ENCODE peak calls at places on chromosomes 16 and 17, in nine cellular contexts. E, Z, P, N, O, J, T, F and A are unnamed samples.

GRCh38 chr16:66746682-66747081 is 4.7 kb downstream of the DYNC1LI2 start:
- DNase-seq in E (no peak), Z (no peak), P (no peak), N (peak), O (no peak), J (no peak), T (peak), F (no peak), A (no peak)

GRCh38 chr16:83231771-83232170 is 576.0 kb upstream of the HSBP1 start:
- DNase-seq in E (no peak), Z (no peak), P (no peak), N (no peak), O (no peak), J (no peak), T (no peak), F (no peak), A (no peak)

GRCh38 chr16:87076950-87077749 is 240.0 kb downstream of the C16orf95 start:
- DNase-seq in E (peak), Z (peak), P (peak), N (peak), O (no peak), J (peak), T (peak), F (peak), A (peak)

GRCh38 chr17:39014044-39014794 is 47.0 kb upstream of the FBXO47 start:
- DNase-seq in E (no peak), Z (no peak), P (no peak), N (peak), O (no peak), J (no peak), T (no peak), F (no peak), A (no peak)

GRCh38 chr17:69015631-69016030 is 45.1 kb downstream of the ABCA9 start:
- DNase-seq in E (no peak), Z (no peak), P (no peak), N (no peak), O (no peak), J (no peak), T (no peak), F (no peak), A (no peak)

GRCh38 chr17:62718420-62718819 is 89.7 kb downstream of the MARCHF10 start:
- DNase-seq in E (no peak), Z (peak), P (no peak), N (peak), O (no peak), J (no peak), T (no peak), F (no peak), A (no peak)

GRCh38 chr16:75296606-75297005 is 45.2 kb upstream of the BCAR1 start:
- DNase-seq in E (peak), Z (no peak), P (no peak), N (peak), O (no peak), J (peak), T (no peak), F (no peak), A (no peak)

GRCh38 chr16:86466695-86467406 is 43.5 kb upstream of the FOXF1 start:
- DNase-seq in E (peak), Z (no peak), P (no peak), N (peak), O (no peak), J (no peak), T (no peak), F (no peak), A (no peak)

GRCh38 chr16:89035013-89035697 is 58.1 kb upstream of the CBFA2T3 start:
- DNase-seq in E (no peak), Z (no peak), P (no peak), N (no peak), O (peak), J (no peak), T (no peak), F (no peak), A (peak)

GRCh38 chr17:75693500-75694481 is 26.7 kb downstream of the SAP30BP start:
- DNase-seq in E (peak), Z (peak), P (peak), N (peak), O (peak), J (peak), T (no peak), F (peak), A (no peak)

GRCh38 chr17:42310281-42311156 is 22.2 kb downstream of the STAT5A start:
- DNase-seq in E (no peak), Z (no peak), P (no peak), N (no peak), O (no peak), J (no peak), T (no peak), F (peak), A (no peak)

GRCh38 chr16:1073262-1073558 is 663 bp downstream of the SSTR5 start:
- DNase-seq in E (no peak), Z (no peak), P (no peak), N (no peak), O (no peak), J (no peak), T (no peak), F (no peak), A (no peak)

GRCh38 chr16:65201446-65202010 is 79.7 kb upstream of the CDH11 start:
- DNase-seq in E (no peak), Z (no peak), P (no peak), N (peak), O (no peak), J (no peak), T (peak), F (no peak), A (no peak)

GRCh38 chr17:80834896-80835281 is 156.8 kb upstream of the CHMP6 start:
- DNase-seq in E (no peak), Z (no peak), P (no peak), N (no peak), O (no peak), J (no peak), T (no peak), F (no peak), A (no peak)

GRCh38 chr17:47733047-47733413 is at the start of gene TBX21:
- DNase-seq in E (peak), Z (no peak), P (peak), N (peak), O (peak), J (peak), T (peak), F (peak), A (peak)

GRCh38 chr17:28151001-28151400 is 108.5 kb downstream of the NLK start:
- DNase-seq in E (no peak), Z (no peak), P (no peak), N (no peak), O (no peak), J (no peak), T (no peak), F (no peak), A (peak)

GRCh38 chr16:50555892-50556673 is 7.9 kb downstream of the NKD1 start:
- DNase-seq in E (no peak), Z (no peak), P (no peak), N (no peak), O (no peak), J (no peak), T (no peak), F (no peak), A (no peak)

GRCh38 chr17:9389116-9389515 is 186.5 kb downstream of the STX8 start:
- DNase-seq in E (no peak), Z (no peak), P (peak), N (peak), O (no peak), J (no peak), T (peak), F (no peak), A (no peak)

GRCh38 chr17:77153487-77153886 is 12.7 kb downstream of the SEC14L1 start:
- DNase-seq in E (no peak), Z (no peak), P (no peak), N (no peak), O (no peak), J (no peak), T (no peak), F (no peak), A (no peak)

GRCh38 chr17:77677210-77677609 is 281.3 kb upstream of the TNRC6C start:
- DNase-seq in E (no peak), Z (no peak), P (no peak), N (no peak), O (no peak), J (peak), T (no peak), F (no peak), A (no peak)

GRCh38 chr16:84153660-84154214 is 8.6 kb downstream of the DNAAF1 start:
- DNase-seq in E (no peak), Z (no peak), P (peak), N (peak), O (no peak), J (no peak), T (no peak), F (no peak), A (no peak)

GRCh38 chr17:10041916-10042588 is 137.0 kb upstream of the RCVRN start:
- DNase-seq in E (no peak), Z (no peak), P (no peak), N (no peak), O (no peak), J (no peak), T (no peak), F (no peak), A (no peak)

GRCh38 chr17:82218349-82219075 is 5.9 kb upstream of the CCDC57 start:
- DNase-seq in E (no peak), Z (no peak), P (no peak), N (no peak), O (no peak), J (no peak), T (no peak), F (no peak), A (no peak)

GRCh38 chr16:70740919-70741778 is 55.3 kb upstream of the MTSS2 start:
- DNase-seq in E (no peak), Z (peak), P (peak), N (peak), O (no peak), J (no peak), T (no peak), F (no peak), A (no peak)

GRCh38 chr17:306536-307294 is 45.9 kb downstream of the RPH3AL start:
- DNase-seq in E (no peak), Z (no peak), P (no peak), N (no peak), O (peak), J (peak), T (no peak), F (no peak), A (no peak)

GRCh38 chr16:30183236-30183960 is at the start of gene CORO1A:
- DNase-seq in E (peak), Z (peak), P (peak), N (peak), O (peak), J (peak), T (peak), F (peak), A (peak)

GRCh38 chr16:59320657-59321056 is 586.5 kb upstream of the GOT2 start:
- DNase-seq in E (no peak), Z (no peak), P (no peak), N (no peak), O (no peak), J (no peak), T (no peak), F (no peak), A (no peak)

GRCh38 chr16:11094075-11094593 is 149.8 kb downstream of the CLEC16A start:
- DNase-seq in E (peak), Z (no peak), P (peak), N (peak), O (no peak), J (peak), T (peak), F (no peak), A (peak)

GRCh38 chr17:29451338-29451737 is 61.2 kb downstream of the TAOK1 start:
- DNase-seq in E (no peak), Z (no peak), P (no peak), N (no peak), O (no peak), J (no peak), T (no peak), F (no peak), A (no peak)

GRCh38 chr17:77465358-77466041 is 324.7 kb downstream of the SEC14L1 start:
- DNase-seq in E (peak), Z (peak), P (peak), N (peak), O (peak), J (peak), T (peak), F (no peak), A (peak)

GRCh38 chr17:59791603-59792457 is 84.4 kb downstream of the VMP1 start:
- DNase-seq in E (no peak), Z (no peak), P (no peak), N (peak), O (no peak), J (no peak), T (no peak), F (no peak), A (no peak)

GRCh38 chr17:53150101-53150698 is 672.5 kb upstream of the KIF2B start:
- DNase-seq in E (no peak), Z (no peak), P (no peak), N (no peak), O (no peak), J (no peak), T (peak), F (no peak), A (peak)

GRCh38 chr17:63925615-63926014 is 6.5 kb downstream of the CD79B start:
- DNase-seq in E (no peak), Z (no peak), P (no peak), N (no peak), O (no peak), J (no peak), T (no peak), F (no peak), A (peak)

GRCh38 chr16:55009581-55009980 is 78.9 kb downstream of the IRX5 start:
- DNase-seq in E (no peak), Z (no peak), P (no peak), N (no peak), O (no peak), J (no peak), T (no peak), F (no peak), A (no peak)

GRCh38 chr17:67390646-67391480 is 13.8 kb downstream of the PITPNC1 start:
- DNase-seq in E (no peak), Z (peak), P (peak), N (peak), O (peak), J (peak), T (no peak), F (no peak), A (no peak)

GRCh38 chr17:10149573-10150399 is 48.6 kb downstream of the GAS7 start:
- DNase-seq in E (no peak), Z (no peak), P (peak), N (peak), O (no peak), J (no peak), T (no peak), F (no peak), A (no peak)

GRCh38 chr17:43839670-43840101 is 6.7 kb upstream of the MPP3 start:
- DNase-seq in E (no peak), Z (no peak), P (no peak), N (no peak), O (peak), J (no peak), T (no peak), F (no peak), A (no peak)

GRCh38 chr17:50893183-50893993 is 27.2 kb upstream of the TOB1 start:
- DNase-seq in E (peak), Z (no peak), P (no peak), N (peak), O (no peak), J (no peak), T (no peak), F (no peak), A (no peak)